ENCODE peak calls at places on chromosome 12, in eight cellular contexts. P, Z, Y, X, F, R, H and W are unnamed samples.

GRCh38 chr12:129659927-129660326 is 243.9 kb downstream of the TMEM132D start:
- DNase-seq in F (no peak), X (no peak), Z (no peak), H (no peak), R (no peak), Y (no peak), P (no peak), W (no peak)

GRCh38 chr12:96981053-96981452 is 74.0 kb downstream of the NEDD1 start:
- DNase-seq in X (no peak), P (no peak), Y (no peak), H (no peak), F (no peak), R (no peak), Z (no peak), W (no peak)

GRCh38 chr12:125089626-125090025 is 24.4 kb downstream of the AACS start:
- DNase-seq in Y (no peak), R (no peak), Z (no peak), P (no peak), X (no peak), F (no peak), H (no peak), W (no peak)

GRCh38 chr12:109949089-109949488 is 47.1 kb downstream of the GIT2 start:
- DNase-seq in X (no peak), Z (no peak), P (no peak), H (no peak), F (no peak), R (no peak), Y (no peak), W (peak)

GRCh38 chr12:8890313-8891084 is 23.8 kb upstream of the PHC1 start:
- DNase-seq in Z (no peak), P (peak), X (no peak), Y (no peak), F (no peak), R (peak), H (peak), W (peak)

GRCh38 chr12:101945361-101946232 is 68.2 kb downstream of the DRAM1 start:
- DNase-seq in R (no peak), P (no peak), Y (no peak), Z (no peak), X (no peak), F (no peak), H (no peak), W (no peak)

GRCh38 chr12:124040286-124040685 is 67.3 kb downstream of the ZNF664 start:
- DNase-seq in X (no peak), F (no peak), Z (no peak), R (no peak), Y (no peak), H (no peak), P (no peak), W (no peak)

GRCh38 chr12:88417531-88417930 is 162.7 kb downstream of the KITLG start:
- DNase-seq in X (no peak), R (no peak), P (no peak), H (no peak), Z (no peak), F (no peak), Y (no peak), W (no peak)

GRCh38 chr12:107477018-107477417 is 208.6 kb upstream of the PWP1 start:
- DNase-seq in F (no peak), H (no peak), P (no peak), Y (no peak), X (no peak), R (no peak), Z (no peak), W (no peak)

GRCh38 chr12:118052324-118053070 is 8.5 kb downstream of the WSB2 start:
- DNase-seq in P (no peak), X (no peak), R (no peak), Z (peak), H (no peak), F (peak), Y (peak), W (peak)

GRCh38 chr12:69653703-69654102 is 43.0 kb upstream of the LRRC10 start:
- DNase-seq in P (no peak), H (no peak), Z (no peak), R (no peak), X (no peak), F (no peak), Y (no peak), W (no peak)

GRCh38 chr12:19428261-19428660 is 11.0 kb upstream of the AEBP2 start:
- DNase-seq in P (no peak), X (no peak), H (no peak), Y (no peak), Z (no peak), F (no peak), R (no peak), W (no peak)

GRCh38 chr12:112546339-112546738 is 127.6 kb downstream of the PTPN11 start:
- DNase-seq in H (no peak), P (no peak), X (no peak), Z (no peak), R (no peak), Y (no peak), F (no peak), W (no peak)

GRCh38 chr12:131389051-131390013 is 321.6 kb upstream of the SFSWAP start:
- DNase-seq in Z (no peak), F (no peak), H (no peak), X (no peak), R (no peak), P (no peak), Y (no peak), W (no peak)

GRCh38 chr12:116559330-116560080 is at the start of gene MAP1LC3B2:
- DNase-seq in R (peak), Z (peak), P (peak), H (peak), F (peak), Y (peak), X (no peak), W (no peak)

GRCh38 chr12:107431942-107432341 is 253.7 kb upstream of the PWP1 start:
- DNase-seq in Y (no peak), R (no peak), Z (no peak), F (no peak), P (no peak), X (no peak), H (no peak), W (no peak)

GRCh38 chr12:124767075-124767821 is 96.4 kb downstream of the SCARB1 start:
- DNase-seq in F (peak), Z (peak), H (peak), Y (peak), X (no peak), R (peak), P (peak), W (peak)

GRCh38 chr12:18492372-18493025 is 231.2 kb downstream of the PIK3C2G start:
- DNase-seq in X (no peak), F (no peak), R (no peak), Z (no peak), P (no peak), H (no peak), Y (no peak), W (no peak)

GRCh38 chr12:125892276-125892675 is 827.0 kb downstream of the AACS start:
- DNase-seq in Y (no peak), X (no peak), H (no peak), P (no peak), F (no peak), R (no peak), Z (no peak), W (no peak)

GRCh38 chr12:27291862-27292261 is 40.8 kb upstream of the BMAL2 start:
- DNase-seq in Z (no peak), Y (no peak), H (no peak), R (no peak), X (no peak), P (no peak), F (no peak), W (no peak)

GRCh38 chr12:3233813-3234212 is 156.6 kb downstream of the TSPAN9 start:
- DNase-seq in Z (no peak), R (no peak), F (no peak), P (no peak), H (no peak), X (no peak), Y (peak), W (no peak)

GRCh38 chr12:132723764-132724140 is 13.1 kb downstream of the PGAM5 start:
- DNase-seq in R (no peak), Z (no peak), Y (no peak), F (no peak), P (no peak), X (no peak), H (no peak), W (no peak)

GRCh38 chr12:41795066-41795465 is 349.6 kb downstream of the GXYLT1 start:
- DNase-seq in P (no peak), X (no peak), R (no peak), Z (no peak), F (no peak), H (no peak), Y (no peak), W (no peak)

GRCh38 chr12:129325566-129325965 is 472.3 kb downstream of the GLT1D1 start:
- DNase-seq in Z (no peak), X (no peak), R (no peak), Y (no peak), F (no peak), P (no peak), H (no peak), W (no peak)

GRCh38 chr12:75994069-75994740 is 37.4 kb downstream of the PHLDA1 start:
- DNase-seq in X (no peak), Y (no peak), R (no peak), Z (no peak), F (no peak), H (no peak), P (no peak), W (no peak)

GRCh38 chr12:24838531-24838950 is 110.4 kb downstream of the BCAT1 start:
- DNase-seq in X (no peak), Z (peak), H (peak), R (no peak), Y (no peak), F (no peak), P (no peak), W (no peak)

GRCh38 chr12:132451172-132451835 is 38.6 kb upstream of the FBRSL1 start:
- DNase-seq in H (peak), R (no peak), Z (no peak), F (no peak), Y (peak), P (no peak), X (no peak), W (no peak)

GRCh38 chr12:121794532-121795028 is 1.1 kb upstream of the RHOF start:
- DNase-seq in Z (peak), X (no peak), Y (peak), R (peak), P (no peak), H (no peak), F (peak), W (no peak)

GRCh38 chr12:104055686-104056388 is 5.8 kb upstream of the GLT8D2 start:
- DNase-seq in F (peak), Y (peak), P (no peak), Z (peak), H (no peak), X (no peak), R (no peak), W (no peak)